ENCODE peak calls at places on chromosomes 6 and 20, in five cellular contexts. W, L, J, N and Y are unnamed samples.

GRCh38 chr6:40763001-40763400 is 175.8 kb upstream of the LRFN2 start:
- DNase-seq in W (no peak), L (no peak), J (no peak), N (no peak), Y (no peak)

GRCh38 chr6:101630956-101631355 is 237.4 kb downstream of the GRIK2 start:
- DNase-seq in W (no peak), L (no peak), J (no peak), N (no peak), Y (no peak)

GRCh38 chr20:46715292-46715756 is 5.9 kb downstream of the SLC2A10 start:
- DNase-seq in W (peak; percentile 68), L (peak; percentile 48), J (peak; percentile 68), N (no peak), Y (peak; percentile 86)

GRCh38 chr20:34389206-34389953 is 26.3 kb downstream of the ITCH start:
- DNase-seq in W (no peak), L (no peak), J (no peak), N (no peak), Y (peak; percentile 73)

GRCh38 chr6:33295621-33296369 is 2.9 kb downstream of the RGL2 start:
- DNase-seq in W (no peak), L (no peak), J (no peak), N (peak; percentile 38), Y (peak; percentile 37)

GRCh38 chr20:14142171-14142570 is 146.9 kb downstream of the MACROD2 start:
- DNase-seq in W (no peak), L (peak; percentile 85), J (no peak), N (peak; percentile 26), Y (peak; percentile 47)

GRCh38 chr6:37451411-37452273 is 18.6 kb downstream of the CMTR1 start:
- DNase-seq in W (no peak), L (no peak), J (no peak), N (no peak), Y (no peak)

GRCh38 chr20:43188861-43189613 is 669 bp downstream of the PTPRT start:
- DNase-seq in W (no peak), L (peak; percentile 38), J (no peak), N (no peak), Y (no peak)

GRCh38 chr20:22430154-22430745 is 154.1 kb downstream of the FOXA2 start:
- DNase-seq in W (no peak), L (peak; percentile 82), J (no peak), N (no peak), Y (no peak)

GRCh38 chr6:42569102-42570028 is 5.5 kb downstream of the UBR2 start:
- DNase-seq in W (no peak), L (no peak), J (no peak), N (no peak), Y (peak; percentile 43)

GRCh38 chr20:25076731-25077609 is 5.0 kb downstream of the VSX1 start:
- DNase-seq in W (no peak), L (peak; percentile 27), J (no peak), N (peak; percentile 46), Y (peak; percentile 83)

GRCh38 chr6:169741344-169741743 is 10.0 kb downstream of the DYNLT2 start:
- DNase-seq in W (no peak), L (no peak), J (no peak), N (no peak), Y (no peak)

GRCh38 chr6:77462359-77463307 is 658 bp downstream of the HTR1B start:
- DNase-seq in W (no peak), L (peak; percentile 58), J (no peak), N (no peak), Y (no peak)

GRCh38 chr6:33321227-33321626 is 3.7 kb upstream of the ZBTB22 start:
- DNase-seq in W (no peak), L (no peak), J (no peak), N (no peak), Y (no peak)

GRCh38 chr6:90478789-90479602 is 107.9 kb downstream of the MAP3K7 start:
- DNase-seq in W (peak; percentile 86), L (peak; percentile 91), J (peak; percentile 83), N (peak; percentile 77), Y (peak; percentile 89)

GRCh38 chr6:144758602-144759001 is 473.5 kb downstream of the UTRN start:
- DNase-seq in W (no peak), L (no peak), J (no peak), N (no peak), Y (no peak)

GRCh38 chr20:51365670-51366069 is 176.8 kb downstream of the NFATC2 start:
- DNase-seq in W (no peak), L (no peak), J (peak; percentile 79), N (no peak), Y (no peak)

GRCh38 chr20:13022401-13023170 is 13.8 kb downstream of the SPTLC3 start:
- DNase-seq in W (no peak), L (no peak), J (peak; percentile 17), N (no peak), Y (peak; percentile 75)

GRCh38 chr6:44381739-44382138 is 5.8 kb upstream of the CDC5L start:
- DNase-seq in W (no peak), L (no peak), J (no peak), N (no peak), Y (no peak)

GRCh38 chr20:58850693-58851174 is at the start of gene GNAS-AS1:
- DNase-seq in W (peak; percentile 78), L (peak; percentile 91), J (peak; percentile 63), N (peak; percentile 91), Y (peak; percentile 99)

GRCh38 chr20:51792960-51793359 is 9.4 kb downstream of the SALL4 start:
- DNase-seq in W (no peak), L (no peak), J (no peak), N (no peak), Y (no peak)

GRCh38 chr6:127879685-127880084 is 21.2 kb downstream of the THEMIS start:
- DNase-seq in W (no peak), L (peak; percentile 78), J (no peak), N (peak; percentile 8), Y (peak; percentile 4)

DNA sequence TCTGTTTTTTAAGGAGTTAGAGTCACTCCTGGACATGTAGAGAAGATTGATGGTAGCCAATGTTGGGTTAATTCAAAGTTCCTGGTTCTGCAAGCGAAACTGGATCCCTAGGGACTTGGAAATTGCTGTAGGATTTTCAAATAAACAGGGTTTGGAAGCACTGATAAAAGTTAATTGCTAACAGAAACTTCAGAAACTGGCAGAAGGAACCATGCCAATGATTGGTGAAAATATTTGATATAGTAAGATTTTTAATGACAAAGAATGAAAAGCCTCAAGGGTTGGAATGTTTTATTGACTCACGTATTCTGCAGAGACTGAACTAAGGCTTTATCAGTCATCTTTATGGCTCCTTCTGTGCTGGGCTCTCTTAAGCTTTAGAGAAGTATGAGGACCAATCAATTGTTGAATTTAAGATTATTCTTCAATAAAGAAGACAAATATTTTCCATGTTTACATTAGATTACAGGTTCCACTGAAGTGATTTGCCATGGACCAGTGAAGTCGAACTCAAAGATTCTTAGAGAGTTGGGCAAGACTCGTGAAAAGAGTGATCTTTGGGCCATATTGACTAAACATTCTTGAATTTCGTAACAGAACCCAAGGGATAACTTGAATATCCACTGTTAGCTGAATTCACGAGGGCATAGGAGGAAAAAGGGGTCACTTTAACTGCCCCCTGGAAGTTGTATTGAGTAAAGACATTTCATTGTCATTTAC is 371.4 kb downstream of the HDGFL1 start:
- DNase-seq in W (no peak), L (no peak), J (peak; percentile 83), N (no peak), Y (peak; percentile 30)
- H3K4me3 ChIP-seq in W (no peak overlapping the region), L (no peak overlapping the region), J (no peak overlapping the region), N (no peak overlapping the region), Y (no peak overlapping the region)

GRCh38 chr20:63979549-63980316 is at the start of gene SAMD10:
- DNase-seq in W (peak; percentile 33), L (peak; percentile 84), J (no peak), N (peak; percentile 74), Y (peak; percentile 85)
- TF ChIP-seq CTCF in W (no peak), L (peak; percentile 20), J (no peak), N (no peak), Y (no peak)

DNA sequence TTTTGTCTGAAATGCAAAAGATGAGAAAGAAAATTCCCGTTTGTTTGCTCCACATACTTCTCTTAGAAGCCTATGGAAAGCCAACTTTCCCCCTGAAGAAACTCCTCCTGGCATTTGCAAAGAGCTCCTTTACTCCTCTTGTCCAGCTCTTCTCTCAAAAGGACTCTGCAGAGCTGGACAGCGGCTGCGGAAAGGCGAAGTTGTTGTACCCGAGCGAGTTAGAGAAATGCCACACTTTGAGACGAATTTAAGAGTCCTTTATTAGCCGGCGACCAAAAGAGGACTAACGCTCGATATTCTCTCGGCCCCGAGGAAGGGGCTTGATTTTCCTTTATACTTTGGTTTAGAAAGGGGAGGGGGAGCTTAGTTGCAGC is 157.8 kb downstream of the TRIM27 start:
- DNase-seq in W (no peak), L (peak; percentile 69), J (no peak), N (no peak), Y (no peak)
- H3K4me3 ChIP-seq in W (no peak overlapping the region), L (peak overlapping the region; percentile 20), J (no peak overlapping the region), N (no peak overlapping the region), Y (no peak overlapping the region)

GRCh38 chr6:21935561-21936028 is 342.0 kb downstream of the SOX4 start:
- DNase-seq in W (no peak), L (peak; percentile 53), J (no peak), N (no peak), Y (no peak)
- TF ChIP-seq CTCF in W (peak; percentile 26), L (peak; percentile 66), J (peak; percentile 64), N (no peak), Y (peak; percentile 71)

DNA sequence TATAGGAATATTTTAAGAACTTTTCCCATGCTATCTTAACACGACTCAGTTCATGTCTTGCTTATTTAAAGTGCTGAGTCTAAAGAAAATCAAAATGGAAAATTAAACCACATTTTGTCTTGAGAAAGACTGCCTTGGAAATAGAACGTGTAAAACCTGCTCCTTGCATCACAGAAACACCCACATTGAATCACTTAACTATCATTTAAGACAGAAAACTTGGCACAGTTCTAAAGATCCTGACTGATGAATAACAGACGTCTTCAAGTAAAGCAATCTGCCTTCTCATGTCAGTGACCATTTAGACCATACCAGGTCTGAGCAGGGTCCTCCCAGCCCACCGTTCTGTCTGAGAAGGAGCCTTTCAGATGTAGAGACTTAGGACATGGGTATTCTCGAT is 7.4 kb downstream of the PERP start:
- DNase-seq in W (no peak), L (no peak), J (peak; percentile 92), N (no peak), Y (peak; percentile 84)
- H3K4me3 ChIP-seq in W (no peak overlapping the region), L (no peak overlapping the region), J (no peak overlapping the region), N (no peak overlapping the region), Y (no peak overlapping the region)

GRCh38 chr6:2988426-2989331 is 11.0 kb upstream of the NQO2 start:
- DNase-seq in W (peak; percentile 86), L (peak; percentile 94), J (peak; percentile 77), N (peak; percentile 90), Y (peak; percentile 89)

GRCh38 chr6:2990179-2990931 is 9.3 kb upstream of the NQO2 start:
- DNase-seq in W (no peak), L (peak; percentile 47), J (no peak), N (peak; percentile 34), Y (no peak)

GRCh38 chr6:2990932-2991506 is 8.7 kb upstream of the NQO2 start:
- DNase-seq in W (no peak), L (no peak), J (no peak), N (no peak), Y (no peak)

GRCh38 chr6:2988076-2988425 is 11.6 kb upstream of the NQO2 start:
- DNase-seq in W (no peak), L (no peak), J (no peak), N (no peak), Y (no peak)

GRCh38 chr6:2989332-2990178 is 10.1 kb upstream of the NQO2 start:
- DNase-seq in W (peak; percentile 81), L (peak; percentile 96), J (peak; percentile 98), N (peak; percentile 79), Y (peak; percentile 91)
- TF ChIP-seq CTCF in W (no peak), L (no peak), J (no peak), N (peak; percentile 4), Y (peak; percentile 15)